ENCODE peak calls at places on chromosomes 4 and X, in six cellular contexts. T is H7, S is adrenal gland, J is astrocyte of the cerebellum, G is mammary epithelial cell, C is A549. H is an unnamed sample.

GRCh38 chr4:8221476-8221875 is 22.4 kb downstream of the SH3TC1 start:
- DNase-seq in T (no peak), S (no peak), J (no peak), G (no peak), C (no peak), H (no peak)

GRCh38 chr4:149311076-149311475 is 504.6 kb downstream of the IQCM start:
- DNase-seq in T (no peak), S (no peak), J (no peak), G (peak; percentile 1), C (no peak), H (no peak)

GRCh38 chr4:29085748-29086147 is 1634.4 kb upstream of the PCDH7 start:
- DNase-seq in T (no peak), S (no peak), J (no peak), G (no peak), C (no peak), H (no peak)

GRCh38 chr4:41287005-41287404 is 30.3 kb downstream of the UCHL1 start:
- DNase-seq in T (no peak), S (no peak), J (no peak), G (no peak), C (peak; percentile 35), H (no peak)

GRCh38 chr4:140602714-140603113 is 34.0 kb upstream of the UCP1 start:
- DNase-seq in T (no peak), S (no peak), J (no peak), G (no peak), C (no peak), H (no peak)

GRCh38 chr4:15779336-15779735 is 1.2 kb downstream of the CD38 start:
- DNase-seq in T (peak; percentile 76), S (peak; percentile 45), J (peak; percentile 40), G (peak; percentile 62), C (peak; percentile 75), H (no peak)

GRCh38 chrX:3609800-3610199 is 103.6 kb downstream of the PRKX start:
- DNase-seq in T (no peak), S (no peak), J (peak; percentile 4), G (peak; percentile 50), C (peak; percentile 29), H (no peak)

GRCh38 chr4:170723171-170723570 is 633.4 kb upstream of the AADAT start:
- DNase-seq in T (no peak), S (no peak), J (no peak), G (no peak), C (no peak), H (no peak)

GRCh38 chrX:36908801-36909403 is 99.3 kb upstream of the FAM47C start:
- DNase-seq in T (peak; percentile 2), S (no peak), J (peak; percentile 6), G (peak; percentile 32), C (peak; percentile 41), H (no peak)

GRCh38 chrX:68411729-68412128 is 21.6 kb downstream of the OPHN1 start:
- DNase-seq in T (no peak), S (no peak), J (no peak), G (peak; percentile 4), C (no peak), H (no peak)

GRCh38 chrX:141760761-141761160 is 62.2 kb upstream of the SPANXD start:
- DNase-seq in T (no peak), S (no peak), J (no peak), G (peak; percentile 11), C (peak; percentile 17), H (no peak)

GRCh38 chr4:128573781-128574508 is 235.6 kb upstream of the JADE1 start:
- DNase-seq in T (no peak), S (no peak), J (peak; percentile 41), G (no peak), C (peak; percentile 96), H (no peak)

GRCh38 chr4:150591284-150591874 is 9.4 kb downstream of the MAB21L2 start:
- DNase-seq in T (peak; percentile 20), S (no peak), J (no peak), G (no peak), C (peak; percentile 15), H (no peak)

GRCh38 chrX:6226053-6226645 is 2.5 kb downstream of the NLGN4X start:
- DNase-seq in T (peak; percentile 79), S (no peak), J (no peak), G (peak; percentile 15), C (no peak), H (no peak)

GRCh38 chr4:120977435-120977997 is 55.0 kb upstream of the PRDM5 start:
- DNase-seq in T (peak; percentile 8), S (peak; percentile 29), J (peak; percentile 8), G (peak; percentile 47), C (peak; percentile 53), H (no peak)

GRCh38 chr4:149321438-149321837 is 494.2 kb downstream of the IQCM start:
- DNase-seq in T (no peak), S (no peak), J (no peak), G (no peak), C (no peak), H (no peak)

GRCh38 chr4:128858875-128859696 is 49.6 kb downstream of the JADE1 start:
- DNase-seq in T (no peak), S (no peak), J (peak; percentile 34), G (no peak), C (peak; percentile 11), H (no peak)

GRCh38 chr4:62952366-62952765 is 1456.9 kb downstream of the TECRL start:
- DNase-seq in T (no peak), S (no peak), J (no peak), G (no peak), C (no peak), H (no peak)

GRCh38 chr4:111404673-111405072 is 740.6 kb upstream of the FAM241A start:
- DNase-seq in T (no peak), S (no peak), J (no peak), G (no peak), C (no peak), H (no peak)

GRCh38 chr4:92303621-92304027 is at the start of gene GRID2:
- DNase-seq in T (peak; percentile 78), S (no peak), J (no peak), G (peak; percentile 1), C (no peak), H (no peak)

DNA sequence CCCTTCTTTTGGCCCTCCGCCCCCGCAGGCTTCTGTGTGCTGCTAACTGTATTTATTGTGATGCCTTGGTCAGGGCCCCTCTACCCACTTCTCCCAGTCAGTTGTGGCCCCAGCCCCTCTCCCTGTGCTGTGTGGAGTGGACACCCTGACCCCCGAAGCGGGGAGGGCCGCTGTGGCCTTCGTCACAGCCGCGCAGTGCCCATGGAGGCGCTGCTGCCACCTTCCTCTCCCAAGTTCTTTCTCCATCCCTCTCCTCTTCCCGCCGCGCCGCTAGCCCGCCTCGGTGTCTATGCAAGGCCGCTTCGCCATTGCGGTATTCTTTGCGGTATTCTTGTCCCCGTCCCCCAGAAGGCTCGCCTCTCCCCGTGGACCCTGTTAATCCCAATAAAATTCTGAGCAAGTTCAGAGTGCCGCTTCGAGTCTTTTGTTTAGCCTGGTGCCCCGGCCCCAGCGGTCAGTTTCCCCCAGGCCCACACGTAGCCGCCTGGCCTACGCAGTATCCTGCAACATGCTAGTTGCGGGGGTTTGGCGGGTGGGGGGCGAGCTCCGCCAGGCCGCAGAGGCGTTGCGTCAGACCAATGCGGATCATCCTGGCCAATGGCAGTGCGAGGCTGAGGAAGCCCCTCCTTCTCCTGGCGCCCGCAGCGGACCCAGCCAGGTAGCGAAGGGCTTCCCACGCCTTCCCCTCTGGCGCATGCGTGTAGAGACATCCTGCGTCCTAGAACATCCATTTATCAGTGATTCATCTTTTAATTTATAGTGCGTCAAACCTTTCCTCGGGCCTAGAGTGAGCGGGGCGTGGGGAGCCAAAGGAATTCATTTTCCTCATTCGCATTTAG is 5.6 kb upstream of the KANTR start:
- DNase-seq in T (peak; percentile 91), S (peak; percentile 88), J (peak; percentile 66), G (peak; percentile 80), C (peak; percentile 66), H (no peak)
- H3K4me3 ChIP-seq in T (peak overlapping the region; percentile 50), S (no peak overlapping the region), J (peak overlapping the region; percentile 47), G (peak overlapping the region; percentile 34), C (peak overlapping the region; percentile 29), H (peak overlapping the region; percentile 48)

GRCh38 chr4:153022233-153022632 is 86.1 kb downstream of the FHDC1 start:
- DNase-seq in T (no peak), S (no peak), J (no peak), G (peak; percentile 88), C (no peak), H (no peak)
- H3K4me3 ChIP-seq in T (no peak overlapping the region), S (no peak overlapping the region), J (no peak overlapping the region), G (no peak overlapping the region), C (no peak overlapping the region), H (no peak overlapping the region)

DNA sequence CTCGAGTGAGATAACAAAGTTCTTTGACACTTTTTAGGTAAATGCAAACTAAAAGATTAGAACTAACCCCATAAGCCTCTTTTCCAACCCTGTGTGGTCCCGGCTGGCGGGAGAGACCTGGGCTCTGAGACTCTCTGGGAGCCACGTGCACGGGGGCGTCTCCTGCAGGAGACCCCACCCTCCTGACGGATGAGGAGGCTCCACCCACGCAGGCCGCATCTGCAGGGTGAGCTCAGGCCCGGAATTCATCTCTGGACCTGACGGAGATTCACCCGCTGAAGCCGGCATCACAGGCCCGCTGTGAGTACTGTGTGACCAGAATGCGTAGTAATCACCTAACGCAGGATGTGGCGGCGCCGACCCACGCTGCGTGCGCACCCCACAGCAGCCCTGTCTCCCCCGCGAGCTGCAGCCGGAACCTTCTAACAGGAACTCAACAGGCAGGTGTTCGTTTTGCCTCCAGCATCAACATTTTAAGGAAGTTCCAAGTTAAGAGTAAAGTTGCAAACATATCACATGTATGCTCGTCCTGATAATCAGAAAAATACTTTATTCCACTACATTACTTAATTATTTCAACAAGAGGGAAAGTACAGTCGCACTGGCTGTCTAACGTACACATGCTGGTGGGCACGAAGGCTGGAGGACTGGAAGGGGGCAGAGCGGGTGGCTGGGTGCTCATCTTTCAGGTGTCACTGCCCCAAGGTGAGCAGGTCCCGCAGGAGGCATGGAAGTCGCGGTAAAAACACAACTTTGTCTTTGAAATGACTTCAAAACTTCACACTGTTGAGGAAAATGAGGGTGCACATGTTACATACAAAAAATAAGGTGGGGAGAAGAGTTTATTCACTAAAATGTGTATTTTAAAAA is 44.5 kb downstream of the FGFRL1 start:
- DNase-seq in T (peak; percentile 91), S (no peak), J (no peak), G (no peak), C (no peak), H (no peak)
- H3K4me3 ChIP-seq in T (no peak overlapping the region), S (no peak overlapping the region), J (no peak overlapping the region), G (no peak overlapping the region), C (no peak overlapping the region), H (no peak overlapping the region)

GRCh38 chr4:37138789-37139188 is 105.8 kb upstream of the NWD2 start:
- DNase-seq in T (no peak), S (no peak), J (no peak), G (no peak), C (no peak), H (no peak)
- H3K4me3 ChIP-seq in T (no peak overlapping the region), S (no peak overlapping the region), J (no peak overlapping the region), G (no peak overlapping the region), C (no peak overlapping the region), H (no peak overlapping the region)

GRCh38 chrX:153688534-153688899 is 791 bp downstream of the SLC6A8 start:
- DNase-seq in T (no peak), S (no peak), J (no peak), G (no peak), C (no peak), H (no peak)

GRCh38 chrX:153688071-153688470 is 345 bp downstream of the SLC6A8 start:
- DNase-seq in T (no peak), S (no peak), J (no peak), G (no peak), C (no peak), H (no peak)

GRCh38 chrX:153688900-153689590 is 1.3 kb downstream of the SLC6A8 start:
- DNase-seq in T (peak; percentile 77), S (peak; percentile 48), J (no peak), G (no peak), C (no peak), H (no peak)

GRCh38 chrX:153685751-153686676 is 1.7 kb upstream of the SLC6A8 start:
- DNase-seq in T (no peak), S (peak; percentile 9), J (no peak), G (no peak), C (no peak), H (no peak)

GRCh38 chrX:153687121-153688039 is at the start of gene SLC6A8:
- DNase-seq in T (peak; percentile 92), S (peak; percentile 79), J (no peak), G (peak; percentile 57), C (peak; percentile 67), H (no peak)
- H3K4me3 ChIP-seq in T (peak within 1 kb of the TSS; percentile 45), S (no peak within 1 kb of the TSS), J (peak within 1 kb of the TSS; percentile 30), G (no peak within 1 kb of the TSS), C (peak within 1 kb of the TSS; percentile 47), H (peak within 1 kb of the TSS; percentile 58)

H was measured in iPS DF 6.9.